ENCODE peak calls at places on chromosomes 11 and 22, in four cellular contexts. One of them, this sample, is unnamed.

GRCh38 chr22:38172489-38173155 is 9.0 kb downstream of the PLA2G6 start:
- DNase-seq in heart right ventricle: peak
- DNase-seq in type B pancreatic cell: no peak
- DNase-seq in neural crest cell: no peak
- DNase-seq in this sample: peak

GRCh38 chr11:26778000-26778757 is 56.3 kb upstream of the SLC5A12 start:
- DNase-seq in heart right ventricle: no peak
- DNase-seq in neural crest cell: no peak
- DNase-seq in type B pancreatic cell: no peak
- DNase-seq in this sample: peak

GRCh38 chr11:85815186-85815911 is 4.4 kb upstream of the SYTL2 start:
- DNase-seq in neural crest cell: no peak
- DNase-seq in heart right ventricle: no peak
- DNase-seq in type B pancreatic cell: no peak
- DNase-seq in this sample: no peak

GRCh38 chr11:116446048-116446399 is 326.8 kb downstream of the BUD13 start:
- DNase-seq in heart right ventricle: no peak
- DNase-seq in neural crest cell: no peak
- DNase-seq in type B pancreatic cell: no peak
- DNase-seq in this sample: no peak

GRCh38 chr11:71212871-71213559 is 39.4 kb downstream of the SHANK2 start:
- DNase-seq in neural crest cell: no peak
- DNase-seq in heart right ventricle: no peak
- DNase-seq in type B pancreatic cell: no peak
- DNase-seq in this sample: no peak

GRCh38 chr11:134331565-134332188 is at the start of gene GLB1L2:
- DNase-seq in type B pancreatic cell: peak
- DNase-seq in neural crest cell: peak
- DNase-seq in heart right ventricle: peak
- DNase-seq in this sample: peak

GRCh38 chr11:70270104-70270876 is at the start of gene PPFIA1:
- DNase-seq in neural crest cell: peak
- DNase-seq in type B pancreatic cell: peak
- DNase-seq in heart right ventricle: peak
- DNase-seq in this sample: peak

GRCh38 chr22:48146426-48146825 is 1384.0 kb downstream of the TBC1D22A start:
- DNase-seq in neural crest cell: no peak
- DNase-seq in heart right ventricle: no peak
- DNase-seq in type B pancreatic cell: no peak
- DNase-seq in this sample: no peak

GRCh38 chr11:70581991-70582885 is 183.9 kb downstream of the CTTN start:
- DNase-seq in heart right ventricle: no peak
- DNase-seq in type B pancreatic cell: no peak
- DNase-seq in neural crest cell: no peak
- DNase-seq in this sample: no peak

GRCh38 chr22:17084554-17085276 is at the start of gene IL17RA:
- DNase-seq in heart right ventricle: peak
- DNase-seq in neural crest cell: peak
- DNase-seq in type B pancreatic cell: peak
- DNase-seq in this sample: peak

GRCh38 chr11:86374121-86374520 is 566 bp upstream of the CCDC81 start:
- DNase-seq in neural crest cell: no peak
- DNase-seq in type B pancreatic cell: no peak
- DNase-seq in heart right ventricle: no peak
- DNase-seq in this sample: no peak

GRCh38 chr11:33899383-33900037 is 7.6 kb upstream of the LMO2 start:
- DNase-seq in heart right ventricle: peak
- DNase-seq in type B pancreatic cell: no peak
- DNase-seq in neural crest cell: no peak
- DNase-seq in this sample: peak

GRCh38 chr11:45383229-45383628 is 97.1 kb upstream of the SYT13 start:
- DNase-seq in heart right ventricle: no peak
- DNase-seq in neural crest cell: no peak
- DNase-seq in type B pancreatic cell: no peak
- DNase-seq in this sample: peak

GRCh38 chr11:102111011-102111786 is 952 bp downstream of the YAP1 start:
- DNase-seq in neural crest cell: peak
- DNase-seq in type B pancreatic cell: peak
- DNase-seq in heart right ventricle: peak
- DNase-seq in this sample: peak

GRCh38 chr11:61028135-61028729 is 56.8 kb downstream of the CD6 start:
- DNase-seq in neural crest cell: no peak
- DNase-seq in type B pancreatic cell: no peak
- DNase-seq in heart right ventricle: no peak
- DNase-seq in this sample: peak

GRCh38 chr11:75667831-75668507 is 869 bp downstream of the MAP6 start:
- DNase-seq in heart right ventricle: peak
- DNase-seq in neural crest cell: peak
- DNase-seq in type B pancreatic cell: peak
- DNase-seq in this sample: no peak

GRCh38 chr22:32858957-32859356 is 57.5 kb downstream of the TIMP3 start:
- DNase-seq in heart right ventricle: no peak
- DNase-seq in type B pancreatic cell: no peak
- DNase-seq in neural crest cell: no peak
- DNase-seq in this sample: no peak

GRCh38 chr11:36053314-36053713 is 109.5 kb downstream of the LDLRAD3 start:
- DNase-seq in heart right ventricle: no peak
- DNase-seq in type B pancreatic cell: no peak
- DNase-seq in neural crest cell: no peak
- DNase-seq in this sample: no peak

GRCh38 chr11:119907934-119908760 is 179.1 kb upstream of the NECTIN1 start:
- DNase-seq in type B pancreatic cell: no peak
- DNase-seq in neural crest cell: no peak
- DNase-seq in heart right ventricle: no peak
- DNase-seq in this sample: no peak

GRCh38 chr11:121550247-121551132 is 97.7 kb upstream of the SORL1-AS1 start:
- DNase-seq in type B pancreatic cell: no peak
- DNase-seq in heart right ventricle: no peak
- DNase-seq in neural crest cell: no peak
- DNase-seq in this sample: no peak

GRCh38 chr11:131217313-131218297 is 152.8 kb upstream of the NTM start:
- DNase-seq in heart right ventricle: no peak
- DNase-seq in neural crest cell: no peak
- DNase-seq in type B pancreatic cell: no peak
- DNase-seq in this sample: peak

GRCh38 chr11:5288912-5289525 is 12.7 kb downstream of the OR51B4 start:
- DNase-seq in heart right ventricle: no peak
- DNase-seq in type B pancreatic cell: no peak
- DNase-seq in neural crest cell: no peak
- DNase-seq in this sample: no peak

GRCh38 chr11:5293028-5293427 is 8.7 kb downstream of the OR51B4 start:
- DNase-seq in heart right ventricle: no peak
- DNase-seq in neural crest cell: no peak
- DNase-seq in type B pancreatic cell: no peak
- DNase-seq in this sample: no peak

GRCh38 chr11:5289696-5290095 is 12.1 kb downstream of the OR51B4 start:
- DNase-seq in type B pancreatic cell: no peak
- DNase-seq in neural crest cell: no peak
- DNase-seq in heart right ventricle: no peak
- DNase-seq in this sample: no peak

GRCh38 chr11:5288108-5288911 is 13.4 kb downstream of the OR51B4 start:
- DNase-seq in type B pancreatic cell: no peak
- DNase-seq in neural crest cell: no peak
- DNase-seq in heart right ventricle: no peak
- DNase-seq in this sample: no peak

DNA sequence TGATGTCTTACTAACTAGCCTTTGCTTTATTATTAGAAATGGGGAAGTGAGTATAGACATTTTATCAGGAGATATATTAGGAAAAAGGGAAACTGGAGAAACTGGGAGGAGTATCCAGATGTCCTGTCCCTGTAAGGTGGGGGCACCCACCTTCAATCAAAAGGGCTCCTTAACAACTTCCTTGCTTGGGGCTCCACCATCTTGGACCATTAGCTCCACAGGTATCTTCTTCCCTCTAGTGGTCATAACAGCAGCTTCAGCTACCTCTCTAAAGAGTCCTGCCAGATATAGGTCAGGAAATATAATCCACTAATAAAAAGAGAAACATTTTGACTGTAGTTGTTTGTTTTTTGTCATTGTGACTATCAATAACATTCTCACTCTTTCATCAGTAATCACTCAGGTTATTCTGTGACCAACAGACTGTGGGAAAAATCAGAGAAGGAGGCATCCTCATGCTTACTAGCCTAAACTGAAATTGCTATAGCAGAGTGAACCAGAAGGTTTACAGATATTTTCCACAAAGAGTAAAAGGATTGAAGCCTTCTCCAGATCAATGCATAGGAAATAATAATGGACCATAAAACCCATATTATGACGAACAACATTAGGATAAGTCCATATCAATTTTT is 10.4 kb downstream of the OR51B4 start:
- DNase-seq in type B pancreatic cell: no peak
- DNase-seq in neural crest cell: no peak
- DNase-seq in heart right ventricle: no peak
- DNase-seq in this sample: peak
- TF ChIP-seq CTCF in type B pancreatic cell: peak
- TF ChIP-seq CTCF in neural crest cell: peak
- TF ChIP-seq CTCF in heart right ventricle: no peak
- TF ChIP-seq CTCF in this sample: peak

GRCh38 chr22:43228330-43228729 is 41.4 kb upstream of the TTLL12 start:
- DNase-seq in heart right ventricle: peak
- DNase-seq in neural crest cell: peak
- DNase-seq in type B pancreatic cell: no peak
- DNase-seq in this sample: peak
- TF ChIP-seq CTCF in heart right ventricle: peak
- TF ChIP-seq CTCF in neural crest cell: peak
- TF ChIP-seq CTCF in type B pancreatic cell: peak
- TF ChIP-seq CTCF in this sample: peak

DNA sequence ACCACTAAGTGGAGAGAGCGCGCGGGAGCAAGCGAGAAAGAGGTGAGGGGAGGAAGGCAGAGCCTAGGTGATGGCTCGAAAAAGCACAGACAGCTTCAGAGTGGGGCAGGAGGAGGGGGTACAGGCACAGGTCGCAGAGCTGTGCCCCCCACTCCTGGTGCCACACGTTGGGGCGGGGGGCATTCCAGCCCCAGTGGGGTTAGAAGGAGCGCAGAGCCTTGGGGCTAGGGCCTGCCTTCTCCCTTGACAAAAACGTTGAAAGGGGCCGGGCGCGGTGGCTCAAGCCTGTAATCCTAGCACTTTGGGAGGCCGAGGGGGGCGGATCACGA is 41.6 kb upstream of the ISX start:
- DNase-seq in neural crest cell: no peak
- DNase-seq in heart right ventricle: no peak
- DNase-seq in type B pancreatic cell: no peak
- DNase-seq in this sample: no peak
- TF ChIP-seq CTCF in neural crest cell: peak
- TF ChIP-seq CTCF in heart right ventricle: no peak
- TF ChIP-seq CTCF in type B pancreatic cell: peak
- TF ChIP-seq CTCF in this sample: no peak

DNA sequence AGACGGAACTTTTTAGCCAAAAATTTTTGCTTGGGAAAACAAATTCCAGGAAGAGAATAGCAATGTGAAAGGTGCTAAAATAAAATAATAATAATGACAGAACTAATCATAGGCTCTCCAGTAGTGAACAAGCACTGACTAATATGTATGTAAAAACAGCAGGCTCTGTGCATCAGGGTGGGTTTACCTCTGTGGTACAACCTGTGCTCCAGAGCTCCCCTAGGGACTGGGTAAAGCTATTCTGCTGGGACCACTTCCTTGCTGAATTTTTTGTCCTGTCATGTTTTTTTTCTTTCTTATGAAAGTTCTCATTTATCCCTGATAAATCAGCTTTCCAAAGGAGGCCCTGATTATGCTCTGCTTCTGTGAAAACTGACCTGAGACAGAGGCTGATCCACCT is 18.8 kb downstream of the LUZP2 start:
- DNase-seq in heart right ventricle: no peak
- DNase-seq in neural crest cell: no peak
- DNase-seq in type B pancreatic cell: no peak
- DNase-seq in this sample: no peak
- TF ChIP-seq CTCF in heart right ventricle: no peak
- TF ChIP-seq CTCF in neural crest cell: no peak
- TF ChIP-seq CTCF in type B pancreatic cell: peak
- TF ChIP-seq CTCF in this sample: no peak

DNA sequence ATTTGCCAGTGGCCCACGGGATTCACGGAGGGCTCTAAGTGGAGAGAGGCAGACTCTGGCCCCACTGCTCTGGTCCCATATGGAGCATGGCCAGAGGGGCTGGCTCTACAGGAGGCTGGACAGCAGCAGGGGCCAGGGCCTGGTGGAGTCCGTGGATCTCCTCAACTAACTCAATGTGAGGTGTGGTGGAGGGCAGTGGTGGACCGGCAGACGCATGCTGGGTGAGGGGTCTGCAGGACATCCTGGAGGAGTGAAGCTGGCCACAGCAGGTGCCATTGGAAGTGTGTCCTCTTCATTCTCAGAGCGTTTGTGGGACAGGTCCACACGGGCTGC is 15.6 kb downstream of the IGF2 start:
- DNase-seq in type B pancreatic cell: no peak
- DNase-seq in neural crest cell: no peak
- DNase-seq in heart right ventricle: no peak
- DNase-seq in this sample: no peak
- TF ChIP-seq CTCF in type B pancreatic cell: no peak
- TF ChIP-seq CTCF in neural crest cell: no peak
- TF ChIP-seq CTCF in heart right ventricle: no peak
- TF ChIP-seq CTCF in this sample: no peak

DNA sequence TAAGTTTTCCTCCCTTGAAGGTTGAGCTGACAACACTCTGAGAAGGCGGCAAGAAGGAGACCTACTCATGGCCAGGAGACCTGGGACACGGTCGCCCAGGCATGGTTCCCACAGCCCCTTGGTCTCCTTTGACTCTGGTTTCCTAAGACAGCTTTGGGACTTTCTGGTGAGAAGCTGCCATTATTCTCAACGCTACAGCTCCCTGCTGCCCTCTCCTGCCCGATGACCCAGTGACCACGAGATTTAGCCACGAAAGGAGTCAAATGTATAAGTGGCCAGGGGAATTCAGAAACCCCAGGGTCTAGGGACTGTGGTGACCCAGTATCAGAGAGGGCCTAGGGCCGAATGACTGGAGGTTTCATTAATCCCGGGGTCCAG is 696 bp upstream of the SDF2L1 start:
- DNase-seq in heart right ventricle: no peak
- DNase-seq in type B pancreatic cell: no peak
- DNase-seq in neural crest cell: peak
- DNase-seq in this sample: peak
- TF ChIP-seq CTCF in heart right ventricle: peak
- TF ChIP-seq CTCF in type B pancreatic cell: peak
- TF ChIP-seq CTCF in neural crest cell: peak
- TF ChIP-seq CTCF in this sample: peak

DNA sequence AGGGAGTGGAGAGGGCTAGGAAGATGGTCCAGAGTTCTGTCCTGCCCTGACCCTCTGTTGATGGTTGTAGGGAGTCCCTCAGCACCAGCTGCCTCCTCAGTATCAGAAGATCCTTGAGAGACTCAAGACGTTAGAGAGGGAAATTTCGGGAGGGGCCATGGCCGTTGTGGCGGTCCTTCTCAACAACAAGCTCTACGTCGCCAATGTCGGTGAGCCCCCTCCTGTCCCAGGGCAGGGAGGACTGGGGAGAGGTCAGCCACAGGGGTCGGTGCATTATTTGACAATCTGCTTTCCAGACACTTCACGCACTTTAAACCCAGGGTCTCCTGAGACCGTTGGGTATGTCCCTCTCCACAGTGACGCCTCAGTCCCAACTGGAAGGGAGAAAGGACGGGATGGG is 18.1 kb downstream of the TAB1 start:
- DNase-seq in heart right ventricle: no peak
- DNase-seq in type B pancreatic cell: no peak
- DNase-seq in neural crest cell: no peak
- DNase-seq in this sample: no peak
- TF ChIP-seq CTCF in heart right ventricle: no peak
- TF ChIP-seq CTCF in type B pancreatic cell: no peak
- TF ChIP-seq CTCF in neural crest cell: no peak
- TF ChIP-seq CTCF in this sample: no peak